ENCODE peak calls at places on chromosome 18, in five cellular contexts. A, X, M, P and C are unnamed samples.

GRCh38 chr18:23377669-23378469 is 75.2 kb upstream of the RIOK3 start:
- DNase-seq in A (no peak), X (no peak), M (no peak), P (no peak), C (no peak)

GRCh38 chr18:45910405-45911023 is 56.6 kb downstream of the EPG5 start:
- DNase-seq in A (peak), X (peak), M (peak), P (peak), C (no peak)

GRCh38 chr18:57965246-57965645 is 78.8 kb upstream of the NEDD4L start:
- DNase-seq in A (no peak), X (no peak), M (no peak), P (no peak), C (no peak)

GRCh38 chr18:57942493-57942892 is 101.5 kb upstream of the NEDD4L start:
- DNase-seq in A (no peak), X (no peak), M (no peak), P (peak), C (no peak)

GRCh38 chr18:21538230-21538629 is 62.3 kb downstream of the ESCO1 start:
- DNase-seq in A (no peak), X (no peak), M (no peak), P (no peak), C (no peak)

GRCh38 chr18:22467760-22468553 is 50.2 kb upstream of the CTAGE1 start:
- DNase-seq in A (no peak), X (no peak), M (no peak), P (no peak), C (no peak)

GRCh38 chr18:23629444-23629946 is 33.2 kb downstream of the ANKRD29 start:
- DNase-seq in A (no peak), X (no peak), M (no peak), P (no peak), C (peak)

GRCh38 chr18:44887227-44887631 is 206.5 kb downstream of the SETBP1 start:
- DNase-seq in A (peak), X (no peak), M (no peak), P (no peak), C (no peak)

GRCh38 chr18:46412831-46413371 is 244.1 kb downstream of the LOXHD1 start:
- DNase-seq in A (no peak), X (peak), M (no peak), P (no peak), C (no peak)

GRCh38 chr18:49648326-49648725 is 86.5 kb downstream of the LIPG start:
- DNase-seq in A (no peak), X (no peak), M (no peak), P (no peak), C (no peak)
- TF ChIP-seq POLR2AphosphoS5 in A (no peak), X (no peak), M (no peak), P (no peak), C (peak)

GRCh38 chr18:35155403-35156117 is 85.3 kb upstream of the ZNF397 start:
- DNase-seq in A (no peak), X (no peak), M (no peak), P (peak), C (peak)
- TF ChIP-seq POLR2AphosphoS5 in A (no peak), X (no peak), M (no peak), P (no peak), C (no peak)

DNA sequence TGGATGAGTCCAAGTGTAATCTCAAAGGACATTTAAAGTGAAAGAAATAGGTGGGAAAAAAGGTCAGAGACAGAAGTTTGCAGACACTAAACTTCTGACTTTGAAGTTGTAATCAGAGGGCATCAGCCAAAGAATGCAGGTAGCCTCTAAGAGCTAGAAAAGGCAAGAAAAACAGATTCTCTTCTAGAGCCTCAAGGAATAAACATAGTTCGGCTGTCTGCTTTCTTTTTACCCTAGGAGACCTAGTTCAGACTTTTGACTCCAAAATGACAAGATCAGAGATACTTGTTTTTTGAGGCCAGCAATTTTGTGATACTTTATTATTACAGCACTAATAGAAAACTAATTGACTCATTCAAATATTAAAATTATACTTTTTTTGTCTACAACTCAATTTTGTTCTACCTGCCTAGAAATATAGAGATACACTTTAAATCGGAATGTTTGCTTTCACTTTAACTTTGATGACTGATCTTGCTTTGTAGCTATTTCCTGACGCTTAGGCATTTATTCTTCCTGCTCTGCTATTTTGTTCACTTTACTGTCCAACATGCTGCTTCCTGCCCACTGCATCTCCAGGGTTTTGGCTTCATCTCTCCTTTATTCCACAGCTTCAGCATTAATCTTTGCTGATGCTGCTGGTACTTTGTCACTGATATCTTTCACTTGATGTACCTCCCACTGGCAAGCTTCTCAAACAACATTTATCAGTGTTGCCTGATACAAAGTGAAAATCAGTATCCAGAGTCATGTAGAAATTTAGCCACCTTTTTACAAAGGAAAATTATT is 272.5 kb downstream of the DSEL start:
- DNase-seq in A (no peak), X (no peak), M (no peak), P (no peak), C (no peak)
- TF ChIP-seq POLR2AphosphoS5 in A (no peak), X (no peak), M (no peak), P (no peak), C (no peak)

GRCh38 chr18:79786781-79787526 is 10.8 kb upstream of the KCNG2 start:
- DNase-seq in A (no peak), X (no peak), M (peak), P (no peak), C (peak)
- TF ChIP-seq POLR2AphosphoS5 in A (no peak), X (no peak), M (no peak), P (no peak), C (no peak)

GRCh38 chr18:28176933-28177827 is at the start of gene CDH2:
- DNase-seq in A (peak), X (no peak), M (peak), P (peak), C (no peak)
- TF ChIP-seq POLR2AphosphoS5 in A (no peak), X (no peak), M (no peak), P (no peak), C (no peak)

GRCh38 chr18:34659579-34660517 is 50.2 kb upstream of the DTNA start:
- DNase-seq in A (no peak), X (peak), M (no peak), P (peak), C (peak)
- TF ChIP-seq POLR2AphosphoS5 in A (no peak), X (peak), M (peak), P (no peak), C (peak)

GRCh38 chr18:43863180-43863579 is 585.9 kb upstream of the SYT4 start:
- DNase-seq in A (no peak), X (no peak), M (no peak), P (no peak), C (no peak)
- TF ChIP-seq POLR2AphosphoS5 in A (no peak), X (no peak), M (no peak), P (no peak), C (no peak)

GRCh38 chr18:69956655-69957054 is 9.0 kb upstream of the CD226 start:
- DNase-seq in A (no peak), X (no peak), M (no peak), P (no peak), C (no peak)
- TF ChIP-seq POLR2AphosphoS5 in A (no peak), X (no peak), M (no peak), P (no peak), C (no peak)